ENCODE peak calls at places on chromosomes 5 and 9, in ten cellular contexts. P is brain microvascular endothelial cell, W is cardiac fibroblast, U is right lobe of liver, V is mucosa of descending colon, A is breast epithelium, F is GM23248, G is neural progenitor cell, B is AG04449, O is fibroblast of mammary gland. E is an unnamed sample.

GRCh38 chr9:103397868-103398600 is 402.9 kb downstream of the CYLC2 start:
- DNase-seq in P (peak), W (peak), U (peak), V (no peak), A (no peak), F (peak), G (peak), B (no peak), O (peak), E (no peak)

GRCh38 chr5:160213537-160213936 is 15.8 kb upstream of the FABP6 start:
- DNase-seq in P (no peak), W (peak), U (no peak), V (no peak), A (no peak), F (peak), G (no peak), B (no peak), O (peak), E (no peak)

GRCh38 chr9:100598641-100599145 is 20.8 kb downstream of the CAVIN4 start:
- DNase-seq in P (peak), W (peak), U (peak), V (peak), A (peak), F (peak), G (peak), B (no peak), O (peak), E (peak)

GRCh38 chr9:2013688-2014087 is 1.5 kb upstream of the SMARCA2 start:
- DNase-seq in P (no peak), W (peak), U (no peak), V (no peak), A (no peak), F (peak), G (no peak), B (no peak), O (peak), E (no peak)

GRCh38 chr9:6522263-6522662 is 109.3 kb downstream of the UHRF2 start:
- DNase-seq in P (no peak), W (no peak), U (no peak), V (no peak), A (no peak), F (no peak), G (no peak), B (no peak), O (no peak), E (no peak)

GRCh38 chr5:10701567-10702039 is 59.4 kb downstream of the DAP start:
- DNase-seq in P (peak), W (peak), U (no peak), V (no peak), A (no peak), F (peak), G (peak), B (no peak), O (peak), E (no peak)

GRCh38 chr9:108668191-108668940 is 187.4 kb downstream of the ACTL7B start:
- DNase-seq in P (no peak), W (no peak), U (no peak), V (no peak), A (no peak), F (no peak), G (no peak), B (no peak), O (no peak), E (no peak)

GRCh38 chr5:157670662-157671591 is at the start of gene C5orf52:
- DNase-seq in P (peak), W (peak), U (peak), V (no peak), A (no peak), F (peak), G (no peak), B (no peak), O (peak), E (peak)

GRCh38 chr5:170342153-170342552 is 44.6 kb upstream of the LCP2 start:
- DNase-seq in P (no peak), W (no peak), U (peak), V (no peak), A (no peak), F (peak), G (no peak), B (no peak), O (no peak), E (no peak)

GRCh38 chr9:34651286-34651685 is 699 bp upstream of the IL11RA start:
- DNase-seq in P (peak), W (peak), U (peak), V (no peak), A (peak), F (peak), G (no peak), B (no peak), O (peak), E (no peak)

GRCh38 chr9:77989909-77990308 is 41.7 kb downstream of the GNAQ start:
- DNase-seq in P (no peak), W (no peak), U (no peak), V (no peak), A (no peak), F (no peak), G (no peak), B (no peak), O (no peak), E (no peak)

GRCh38 chr5:122354293-122354692 is 42.3 kb downstream of the SNCAIP start:
- DNase-seq in P (no peak), W (no peak), U (no peak), V (no peak), A (no peak), F (no peak), G (peak), B (no peak), O (no peak), E (no peak)

GRCh38 chr5:129905467-129906176 is 1.4 kb downstream of the CHSY3 start:
- DNase-seq in P (no peak), W (peak), U (peak), V (no peak), A (no peak), F (peak), G (peak), B (no peak), O (peak), E (no peak)

GRCh38 chr5:176697267-176697928 is 50.1 kb downstream of the TSPAN17 start:
- DNase-seq in P (no peak), W (no peak), U (no peak), V (no peak), A (no peak), F (no peak), G (peak), B (no peak), O (no peak), E (no peak)

GRCh38 chr9:121075251-121076036 is 689 bp downstream of the CNTRL start:
- DNase-seq in P (no peak), W (peak), U (no peak), V (no peak), A (no peak), F (peak), G (peak), B (no peak), O (peak), E (no peak)

GRCh38 chr5:6759401-6759800 is 46.2 kb downstream of the TENT4A start:
- DNase-seq in P (no peak), W (peak), U (peak), V (no peak), A (no peak), F (no peak), G (no peak), B (no peak), O (peak), E (no peak)

GRCh38 chr5:139747583-139748504 is 47.8 kb upstream of the PSD2 start:
- DNase-seq in P (peak), W (peak), U (peak), V (no peak), A (peak), F (peak), G (peak), B (no peak), O (peak), E (peak)

GRCh38 chr9:5440426-5440825 is 2.7 kb upstream of the PLGRKT start:
- DNase-seq in P (no peak), W (no peak), U (no peak), V (no peak), A (no peak), F (no peak), G (no peak), B (no peak), O (no peak), E (no peak)

GRCh38 chr9:86406366-86406765 is 52.2 kb upstream of the TUT7 start:
- DNase-seq in P (peak), W (peak), U (peak), V (no peak), A (no peak), F (peak), G (no peak), B (no peak), O (peak), E (no peak)

GRCh38 chr5:52956915-52957747 is 32.0 kb upstream of the ITGA2 start:
- DNase-seq in P (no peak), W (peak), U (no peak), V (no peak), A (no peak), F (peak), G (no peak), B (no peak), O (no peak), E (no peak)

GRCh38 chr5:14523243-14524034 is 58.2 kb upstream of the OTULINL start:
- DNase-seq in P (no peak), W (no peak), U (no peak), V (no peak), A (no peak), F (no peak), G (no peak), B (no peak), O (no peak), E (no peak)

GRCh38 chr5:72138943-72139467 is 31.7 kb downstream of the MAP1B start:
- DNase-seq in P (peak), W (peak), U (no peak), V (no peak), A (no peak), F (peak), G (no peak), B (peak), O (peak), E (no peak)

GRCh38 chr5:56688402-56688801 is 126.9 kb upstream of the MAP3K1 start:
- DNase-seq in P (no peak), W (no peak), U (no peak), V (no peak), A (no peak), F (no peak), G (no peak), B (no peak), O (no peak), E (no peak)

GRCh38 chr9:137277329-137278041 is at the start of gene TOR4A:
- DNase-seq in P (peak), W (peak), U (peak), V (peak), A (no peak), F (peak), G (peak), B (peak), O (peak), E (peak)

GRCh38 chr5:141681695-141682641 is at the start of gene ARAP3:
- DNase-seq in P (peak), W (peak), U (peak), V (peak), A (peak), F (peak), G (peak), B (peak), O (peak), E (peak)

GRCh38 chr9:114898741-114899140 is 31.6 kb downstream of the TNFSF8 start:
- DNase-seq in P (no peak), W (no peak), U (no peak), V (peak), A (no peak), F (no peak), G (no peak), B (no peak), O (no peak), E (no peak)

GRCh38 chr5:52840286-52841050 is 52.8 kb downstream of the ITGA1 start:
- DNase-seq in P (peak), W (peak), U (no peak), V (no peak), A (no peak), F (peak), G (peak), B (no peak), O (no peak), E (no peak)

GRCh38 chr5:149549461-149550266 is 1.6 kb downstream of the CSNK1A1 start:
- DNase-seq in P (peak), W (peak), U (peak), V (no peak), A (no peak), F (peak), G (peak), B (no peak), O (peak), E (peak)

GRCh38 chr9:37363124-37363523 is 59.4 kb upstream of the GRHPR start:
- DNase-seq in P (no peak), W (no peak), U (no peak), V (no peak), A (no peak), F (no peak), G (no peak), B (no peak), O (no peak), E (no peak)

GRCh38 chr9:89226076-89226475 is 47.5 kb upstream of the SHC3 start:
- DNase-seq in P (peak), W (peak), U (no peak), V (no peak), A (no peak), F (peak), G (peak), B (no peak), O (peak), E (no peak)

GRCh38 chr5:73812457-73812856 is 186.5 kb downstream of the ARHGEF28 start:
- DNase-seq in P (no peak), W (no peak), U (no peak), V (no peak), A (no peak), F (no peak), G (no peak), B (no peak), O (no peak), E (no peak)
- H3K4me3 ChIP-seq in P (no peak), W (no peak), U (no peak), V (no peak), A (no peak), F (no peak), G (no peak), B (no peak), O (no peak), E (no peak)

DNA sequence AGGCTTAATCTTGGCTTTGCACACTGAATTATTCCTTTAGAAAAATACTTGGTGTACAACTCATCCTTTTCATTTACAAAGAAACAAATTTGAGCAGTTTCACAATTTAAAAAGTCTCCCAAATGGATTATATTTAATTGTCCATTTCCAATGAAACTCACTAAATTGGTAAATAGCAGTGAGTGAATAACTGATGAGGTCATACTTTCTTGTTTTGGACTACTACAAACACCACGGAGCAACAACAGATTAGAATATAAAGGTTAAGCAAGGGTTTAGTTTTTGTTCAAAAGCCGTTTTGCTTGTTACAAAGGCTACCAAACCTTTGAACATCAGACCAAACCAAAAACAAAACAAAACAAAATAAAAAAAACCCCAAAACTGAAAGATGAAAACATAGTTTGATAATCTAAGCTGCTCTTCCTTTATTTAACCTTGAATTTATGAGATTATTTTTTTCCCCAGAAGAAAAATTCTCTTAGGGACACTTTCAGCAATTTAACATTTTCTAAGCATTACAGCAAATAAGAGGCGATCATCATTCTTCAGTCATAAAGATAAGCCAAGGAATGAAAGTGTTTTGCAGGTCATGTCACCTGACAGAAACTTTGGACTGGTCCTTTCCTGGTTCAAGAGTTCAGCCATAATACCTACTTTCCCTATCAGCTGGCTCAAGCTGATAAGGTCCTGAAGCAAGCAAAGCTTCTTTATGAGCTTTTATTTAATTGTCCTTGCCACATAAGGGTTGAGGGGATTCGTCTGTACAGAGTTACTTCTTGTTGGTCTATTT is 99.7 kb upstream of the CDKN2B start:
- DNase-seq in P (no peak), W (peak), U (no peak), V (no peak), A (no peak), F (peak), G (no peak), B (no peak), O (peak), E (peak)
- H3K4me3 ChIP-seq in P (no peak), W (no peak), U (no peak), V (no peak), A (no peak), F (no peak), G (no peak), B (no peak), O (no peak), E (no peak)

DNA sequence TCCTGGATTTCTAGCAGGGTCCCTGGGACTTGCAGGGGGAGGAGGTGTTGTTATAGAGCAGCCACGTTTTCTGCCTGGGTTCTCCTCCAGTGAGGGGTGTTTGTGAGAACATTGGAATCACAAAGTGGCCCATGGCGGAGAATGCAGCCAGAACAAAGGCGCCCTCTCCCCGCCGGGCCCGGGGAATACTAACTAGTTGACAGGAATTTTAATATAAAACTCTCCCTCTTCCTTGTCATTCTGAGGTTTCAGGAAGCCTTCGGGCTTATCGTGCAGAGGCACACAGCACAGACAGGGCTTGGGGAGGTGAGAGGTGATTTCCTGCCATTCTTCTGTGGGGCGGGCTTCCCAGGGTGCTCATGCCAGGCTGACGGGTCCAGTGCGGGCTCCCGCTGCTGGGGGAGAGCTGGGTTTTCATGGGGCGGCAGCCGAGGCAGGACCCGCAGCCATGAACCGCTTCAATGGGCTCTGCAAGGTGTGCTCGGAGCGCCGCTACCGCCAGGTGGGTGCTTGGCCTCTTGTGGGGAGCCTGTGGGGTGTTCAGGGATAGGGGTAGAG is 37.7 kb downstream of the RGS3 start:
- DNase-seq in P (no peak), W (no peak), U (no peak), V (no peak), A (no peak), F (no peak), G (peak), B (no peak), O (no peak), E (no peak)
- H3K4me3 ChIP-seq in P (no peak), W (peak), U (peak), V (no peak), A (peak), F (no peak), G (no peak), B (no peak), O (no peak), E (peak)

DNA sequence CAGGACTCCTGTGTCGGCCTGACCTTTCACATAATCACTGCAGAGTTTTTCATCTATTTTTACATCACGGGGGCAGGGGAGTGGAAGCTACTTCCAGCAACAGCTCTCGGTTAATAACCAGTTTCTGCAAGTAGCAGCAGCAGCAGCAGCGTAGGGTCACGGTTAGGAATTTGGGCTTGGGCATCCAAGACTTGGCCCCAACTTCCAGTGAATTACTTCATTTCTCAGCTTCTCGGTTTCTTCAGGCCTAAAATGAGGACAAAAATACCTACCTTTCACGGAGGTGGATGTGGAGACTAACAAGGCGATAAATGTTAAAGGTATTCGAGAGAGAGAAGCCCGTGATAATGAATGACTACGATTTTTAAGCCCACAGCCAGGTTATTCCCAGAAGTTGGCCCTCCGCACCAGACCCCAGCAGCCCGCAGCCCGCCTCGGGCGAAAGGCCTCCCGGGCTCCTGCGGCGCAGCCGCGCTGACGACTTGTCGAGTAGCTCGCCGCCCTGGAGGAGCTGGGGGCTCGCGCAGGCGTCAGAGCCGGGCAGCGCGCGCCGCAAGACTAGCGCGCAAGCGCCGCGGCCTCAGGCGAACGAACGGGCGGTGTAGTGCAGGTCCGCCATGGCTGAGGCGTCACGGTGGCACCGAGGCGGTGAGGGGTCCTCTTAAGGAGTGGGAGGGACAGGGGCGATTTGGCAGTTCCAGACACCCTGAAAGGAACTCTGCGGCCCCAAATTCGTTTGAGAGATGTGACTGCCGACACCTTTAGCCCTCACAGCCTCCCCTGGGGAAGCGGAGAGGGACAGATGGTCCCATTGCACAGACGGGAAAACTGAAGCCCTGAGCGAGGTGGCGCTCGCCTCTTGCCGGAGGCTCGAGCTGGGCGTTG is at the start of gene PKD2L2:
- DNase-seq in P (peak), W (peak), U (peak), V (peak), A (peak), F (peak), G (peak), B (peak), O (peak), E (peak)
- H3K4me3 ChIP-seq in P (peak), W (peak), U (peak), V (no peak), A (peak), F (peak), G (peak), B (peak), O (peak), E (peak)

DNA sequence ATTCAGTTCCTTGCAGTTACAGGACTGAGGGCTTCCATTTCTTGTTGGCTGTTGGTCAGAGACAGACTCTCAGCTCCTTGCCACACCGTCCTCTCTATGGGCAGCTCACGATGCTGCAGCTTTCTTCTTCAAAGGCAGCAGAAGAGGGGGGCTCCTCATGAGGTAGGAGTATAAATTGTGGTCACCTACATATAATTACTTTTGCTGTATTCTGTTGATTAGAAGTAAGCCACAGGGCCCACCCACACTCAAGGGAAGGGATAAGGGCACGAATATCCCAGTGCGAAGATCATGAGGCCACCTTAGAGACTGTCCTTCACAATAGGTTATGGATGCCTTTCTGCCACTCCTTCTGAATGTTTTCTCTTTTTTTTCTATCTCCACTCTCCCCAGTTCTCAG is 43.7 kb upstream of the OSMR start:
- DNase-seq in P (no peak), W (no peak), U (no peak), V (no peak), A (no peak), F (no peak), G (no peak), B (no peak), O (no peak), E (no peak)
- H3K4me3 ChIP-seq in P (no peak), W (no peak), U (no peak), V (no peak), A (no peak), F (no peak), G (no peak), B (no peak), O (no peak), E (no peak)

GRCh38 chr5:134844252-134844651 is 1.5 kb upstream of the C5orf24 start:
- DNase-seq in P (no peak), W (no peak), U (no peak), V (no peak), A (no peak), F (no peak), G (no peak), B (no peak), O (no peak), E (no peak)
- H3K4me3 ChIP-seq in P (no peak), W (no peak), U (no peak), V (no peak), A (no peak), F (no peak), G (no peak), B (no peak), O (no peak), E (no peak)

E was measured in Peyer's patch.